ENCODE peak calls at places on chromosomes 5 and 9, in eight cellular contexts. W is GM10248, U is sciatic nerve, D is Caki2, L is right atrium auricular region, I is T47D, T is hepatocyte, K is fibroblast of mammary gland. P is an unnamed sample.

GRCh38 chr5:172380992-172381643 is 73.2 kb downstream of the SH3PXD2B start:
- DNase-seq in W (no peak), U (peak), T (peak), D (peak), K (peak), I (peak), L (peak), P (no peak)

GRCh38 chr9:28883209-28883608 is 1309.9 kb upstream of the C9orf72 start:
- DNase-seq in K (no peak), W (no peak), U (no peak), T (no peak), L (no peak), D (no peak), I (no peak), P (no peak)

GRCh38 chr9:129102791-129103594 is 7.6 kb downstream of the CRAT start:
- DNase-seq in K (peak), T (peak), D (no peak), W (peak), I (peak), L (peak), U (no peak), P (peak)

GRCh38 chr9:133142657-133143592 is 20.8 kb downstream of the GBGT1 start:
- DNase-seq in T (no peak), W (no peak), K (no peak), L (no peak), U (no peak), I (no peak), D (no peak), P (no peak)

GRCh38 chr5:41068169-41068568 is 3.0 kb downstream of the MROH2B start:
- DNase-seq in U (no peak), I (no peak), W (no peak), L (no peak), K (peak), D (peak), T (no peak), P (no peak)

GRCh38 chr5:57853929-57854697 is 371.5 kb upstream of the ACTBL2 start:
- DNase-seq in U (no peak), I (no peak), D (no peak), W (no peak), L (no peak), K (no peak), T (no peak), P (no peak)

GRCh38 chr5:178530526-178530925 is 59.7 kb downstream of the COL23A1 start:
- DNase-seq in W (no peak), T (no peak), U (peak), D (no peak), I (no peak), K (no peak), L (no peak), P (no peak)

GRCh38 chr5:164868761-164869160 is 1363.3 kb downstream of the MAT2B start:
- DNase-seq in K (no peak), T (no peak), W (no peak), I (no peak), D (no peak), L (no peak), U (no peak), P (no peak)

GRCh38 chr9:120482424-120483186 is 97.4 kb downstream of the CDK5RAP2 start:
- DNase-seq in K (peak), T (no peak), D (no peak), W (no peak), L (no peak), U (no peak), I (no peak), P (no peak)

GRCh38 chr5:112329429-112330090 is 89.5 kb downstream of the EPB41L4A start:
- DNase-seq in D (no peak), I (no peak), K (no peak), U (no peak), L (no peak), T (no peak), W (peak), P (no peak)

GRCh38 chr9:134814598-134815215 is 65.9 kb upstream of the FCN2 start:
- DNase-seq in L (no peak), W (no peak), K (peak), T (peak), D (no peak), I (no peak), U (no peak), P (no peak)

GRCh38 chr5:31470608-31471007 is 61.3 kb downstream of the DROSHA start:
- DNase-seq in U (peak), L (peak), I (no peak), W (no peak), D (peak), T (no peak), K (peak), P (no peak)

GRCh38 chr9:113619156-113619861 is 155.8 kb downstream of the RGS3 start:
- DNase-seq in K (no peak), W (no peak), I (no peak), D (no peak), T (no peak), U (no peak), L (peak), P (no peak)

GRCh38 chr9:137256839-137257238 is 1.7 kb downstream of the NELFB start:
- DNase-seq in W (no peak), U (no peak), K (no peak), L (no peak), D (no peak), T (no peak), I (no peak), P (no peak)

GRCh38 chr5:16784088-16784487 is 152.0 kb downstream of the MYO10 start:
- DNase-seq in K (peak), U (no peak), I (no peak), W (no peak), L (no peak), T (no peak), D (no peak), P (no peak)

GRCh38 chr5:40717281-40717680 is 37.6 kb downstream of the PTGER4 start:
- DNase-seq in K (peak), L (no peak), U (no peak), D (no peak), I (no peak), T (no peak), W (no peak), P (no peak)

GRCh38 chr5:32298056-32298420 is 14.7 kb downstream of the MTMR12 start:
- DNase-seq in D (no peak), L (no peak), U (no peak), W (no peak), K (no peak), T (no peak), I (no peak), P (no peak)

GRCh38 chr5:12848709-12849108 is 944.5 kb upstream of the CTNND2 start:
- DNase-seq in K (no peak), W (no peak), U (no peak), I (no peak), T (no peak), D (no peak), L (no peak), P (no peak)

P was measured in HAP-1.